ENCODE peak calls at places on chromosomes 6 and 20, in four cellular contexts. O is H9, C is IMR-90, T is mesendoderm. S is an unnamed sample.
A peak's percentile ranks its signal among the peaks of the same experiment; 100 is the strongest.

GRCh38 chr6:150169609-150170008 is 26.8 kb downstream of the PPP1R14C start:
- DNase-seq in T (no peak), O (no peak), C (peak; percentile 81), S (no peak)

GRCh38 chr6:16043171-16044142 is 85.4 kb upstream of the MYLIP start:
- DNase-seq in C (no peak), O (no peak), T (no peak), S (no peak)

GRCh38 chr6:139060332-139060731 is 31.8 kb downstream of the ABRACL start:
- DNase-seq in T (no peak), O (no peak), C (peak; percentile 79), S (no peak)

GRCh38 chr6:116229287-116229913 is 24.5 kb downstream of the TSPYL4 start:
- DNase-seq in C (peak; percentile 91), O (peak; percentile 97), T (peak; percentile 99), S (peak; percentile 71)

GRCh38 chr6:4644962-4645361 is 131.2 kb upstream of the CDYL start:
- DNase-seq in O (no peak), C (peak; percentile 20), T (no peak), S (no peak)

GRCh38 chr6:44679906-44680698 is 292.6 kb downstream of the CDC5L start:
- DNase-seq in C (no peak), T (no peak), O (peak; percentile 6), S (no peak)

GRCh38 chr20:1524004-1524403 is 32.8 kb upstream of the SIRPB2 start:
- DNase-seq in O (no peak), T (no peak), C (no peak), S (no peak)

GRCh38 chr6:98657764-98658163 is 176.6 kb upstream of the POU3F2 start:
- DNase-seq in T (peak; percentile 49), O (no peak), C (peak; percentile 38), S (no peak)

GRCh38 chr6:26157150-26157837 is 70.1 kb downstream of the HFE start:
- DNase-seq in C (peak; percentile 64), T (peak; percentile 92), O (peak; percentile 69), S (peak; percentile 75)

GRCh38 chr20:20369353-20370086 is 1.6 kb downstream of the INSM1 start:
- DNase-seq in T (peak; percentile 41), C (no peak), O (peak; percentile 86), S (no peak)

GRCh38 chr20:58011106-58011946 is 217.1 kb downstream of the ANKRD60 start:
- DNase-seq in T (no peak), C (no peak), O (peak; percentile 20), S (no peak)

GRCh38 chr6:161128680-161129196 is 137.2 kb downstream of the MAP3K4 start:
- DNase-seq in C (peak; percentile 98), O (no peak), T (no peak), S (no peak)

GRCh38 chr6:137967689-137968467 is 100.8 kb downstream of the TNFAIP3 start:
- DNase-seq in O (no peak), T (no peak), C (no peak), S (no peak)

GRCh38 chr20:51434556-51435256 is 107.8 kb downstream of the NFATC2 start:
- DNase-seq in T (no peak), C (peak; percentile 91), O (no peak), S (no peak)

GRCh38 chr6:68572525-68572924 is 62.6 kb upstream of the ADGRB3 start:
- DNase-seq in O (peak; percentile 78), T (peak; percentile 88), C (no peak), S (peak; percentile 67)

GRCh38 chr20:61426361-61426760 is 174.3 kb downstream of the CDH4 start:
- DNase-seq in C (no peak), O (no peak), T (no peak), S (no peak)

GRCh38 chr6:92623441-92623840 is 795.9 kb downstream of the EPHA7 start:
- DNase-seq in T (no peak), O (no peak), C (no peak), S (no peak)

GRCh38 chr20:14951105-14951504 is 613.7 kb upstream of the FLRT3 start:
- DNase-seq in C (no peak), T (no peak), O (no peak), S (no peak)

GRCh38 chr6:137589067-137589848 is 95.1 kb upstream of the OLIG3 start:
- DNase-seq in C (peak; percentile 50), T (peak; percentile 97), O (peak; percentile 86), S (peak; percentile 38)

GRCh38 chr6:106976270-106976669 is 1.7 kb upstream of the CD24 start:
- DNase-seq in C (no peak), T (no peak), O (no peak), S (no peak)

GRCh38 chr20:46965124-46965455 is 70.4 kb downstream of the EYA2 start:
- DNase-seq in T (no peak), O (no peak), C (no peak), S (no peak)

GRCh38 chr6:106237286-106237685 is 88.3 kb downstream of the ATG5 start:
- DNase-seq in C (no peak), T (no peak), O (no peak), S (no peak)

GRCh38 chr20:53844259-53844658 is 226.1 kb downstream of the BCAS1 start:
- DNase-seq in T (no peak), C (no peak), O (no peak), S (no peak)

GRCh38 chr6:144652292-144652891 is 367.3 kb downstream of the UTRN start:
- DNase-seq in T (no peak), C (no peak), O (no peak), S (no peak)

GRCh38 chr6:100657678-100658330 is 193.1 kb upstream of the SIM1 start:
- DNase-seq in O (no peak), T (no peak), C (peak; percentile 3), S (no peak)

GRCh38 chr6:107488875-107489635 is 862 bp upstream of the SOBP start:
- DNase-seq in C (peak; percentile 20), O (peak; percentile 76), T (peak; percentile 79), S (no peak)

GRCh38 chr6:79250107-79250514 is 15.6 kb upstream of the HMGN3 start:
- DNase-seq in O (no peak), T (peak; percentile 31), C (no peak), S (no peak)

GRCh38 chr6:163725008-163725941 is 310.8 kb downstream of the QKI start:
- DNase-seq in C (no peak), T (no peak), O (no peak), S (no peak)

GRCh38 chr20:15496501-15497039 is 1076.7 kb downstream of the KIF16B start:
- DNase-seq in O (no peak), T (peak; percentile 24), C (no peak), S (no peak)

GRCh38 chr6:19210849-19211590 is 626.1 kb upstream of the ID4 start:
- DNase-seq in C (no peak), T (peak; percentile 62), O (peak; percentile 75), S (peak; percentile 84)

GRCh38 chr6:137033828-137034227 is 10.9 kb downstream of the IL20RA start:
- DNase-seq in O (no peak), T (no peak), C (no peak), S (no peak)

GRCh38 chr6:17281497-17282481 is 628 bp downstream of the RBM24 start:
- DNase-seq in T (peak; percentile 69), O (peak; percentile 43), C (peak; percentile 24), S (no peak)

GRCh38 chr6:43368517-43369160 is 808 bp downstream of the ZNF318 start:
- DNase-seq in O (peak; percentile 51), T (peak; percentile 74), C (peak; percentile 37), S (peak; percentile 65)

GRCh38 chr6:74936886-74937285 is 269.0 kb downstream of the COL12A1 start:
- DNase-seq in C (peak; percentile 38), O (no peak), T (peak; percentile 8), S (no peak)

GRCh38 chr6:14957355-14958059 is 288.4 kb upstream of the JARID2 start:
- DNase-seq in O (no peak), C (no peak), T (no peak), S (no peak)

GRCh38 chr20:33673115-33673410 is 1.2 kb downstream of the NECAB3 start:
- DNase-seq in T (no peak), O (no peak), C (no peak), S (no peak)
- H4K5ac ChIP-seq in T (no peak overlapping the region), O (no peak overlapping the region), C (peak overlapping the region; percentile 13), S (no peak overlapping the region)

GRCh38 chr20:11926599-11926998 is 8.9 kb downstream of the BTBD3 start:
- DNase-seq in T (no peak), O (no peak), C (no peak), S (no peak)
- H4K5ac ChIP-seq in T (no peak overlapping the region), O (no peak overlapping the region), C (no peak overlapping the region), S (no peak overlapping the region)

GRCh38 chr6:159692303-159693127 is 526 bp downstream of the SOD2 start:
- DNase-seq in C (peak; percentile 42), O (peak; percentile 46), T (peak; percentile 61), S (no peak)

GRCh38 chr6:159691133-159691962 is 1.7 kb downstream of the SOD2 start:
- DNase-seq in T (peak; percentile 58), C (peak; percentile 92), O (no peak), S (no peak)

GRCh38 chr6:159693128-159693893 is at the start of gene SOD2:
- DNase-seq in C (peak; percentile 81), O (peak; percentile 88), T (peak; percentile 92), S (peak; percentile 53)

GRCh38 chr6:159693894-159694545 is 979 bp upstream of the SOD2 start:
- DNase-seq in O (peak; percentile 27), C (peak; percentile 36), T (peak; percentile 22), S (no peak)

DNA sequence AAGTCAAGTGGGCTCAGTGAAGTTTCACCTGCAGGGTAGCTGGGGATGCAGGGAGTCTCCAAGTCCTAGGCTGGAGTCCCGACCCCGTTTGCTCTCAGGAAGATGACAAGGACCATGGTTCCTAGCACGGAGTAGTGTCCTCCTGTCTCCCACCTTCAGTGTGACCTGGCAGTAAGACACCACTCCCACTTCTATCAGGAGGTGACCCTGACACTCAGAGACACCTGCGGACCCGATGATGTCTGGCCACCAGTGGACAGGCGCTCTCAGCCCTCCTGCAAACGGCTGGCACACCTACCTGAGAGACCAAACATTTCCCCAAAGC is 1.1 kb downstream of the SOD2 start:
- DNase-seq in C (no peak), O (no peak), T (peak; percentile 29), S (no peak)
- H4K5ac ChIP-seq in C (peak overlapping the region; percentile 7), O (no peak overlapping the region), T (no peak overlapping the region), S (no peak overlapping the region)

GRCh38 chr20:25188218-25188617 is 7.3 kb upstream of the ENTPD6 start:
- DNase-seq in C (no peak), T (no peak), O (no peak), S (no peak)
- H4K5ac ChIP-seq in C (no peak overlapping the region), T (no peak overlapping the region), O (no peak overlapping the region), S (no peak overlapping the region)

DNA sequence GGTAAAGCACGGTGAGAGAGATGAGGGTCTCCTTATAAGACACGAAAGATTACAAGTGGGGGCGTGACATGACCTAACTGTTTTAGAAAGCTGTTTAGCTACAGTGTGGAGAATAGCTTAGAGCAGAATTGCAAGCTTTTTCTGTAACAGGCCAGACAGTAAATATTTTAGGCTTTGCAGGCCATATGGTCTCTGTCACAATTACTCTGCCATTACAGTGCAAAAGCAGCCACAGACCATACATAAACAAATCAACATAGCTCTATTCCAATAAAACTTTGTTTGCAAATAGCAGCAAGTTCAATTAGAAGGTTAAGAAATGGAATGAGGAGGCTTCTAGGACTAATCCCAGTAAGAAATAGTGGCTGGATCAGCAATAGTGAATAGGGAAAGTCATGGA is 16.8 kb downstream of the PGM3 start:
- DNase-seq in C (no peak), T (no peak), O (no peak), S (no peak)
- H4K5ac ChIP-seq in C (no peak overlapping the region), T (no peak overlapping the region), O (no peak overlapping the region), S (no peak overlapping the region)

S was measured in H1.